ENCODE peak calls at places on chromosomes 13 and 19, in five cellular contexts. One of them, this sample, is unnamed.

GRCh38 chr13:73835138-73835721 is 299.0 kb downstream of the KLF12 start:
- DNase-seq in psoas muscle: no peak
- DNase-seq in left lung: no peak
- DNase-seq in transverse colon: no peak
- DNase-seq in GM23338: peak; percentile 73
- DNase-seq in this sample: no peak

GRCh38 chr19:19232231-19232630 is 20.5 kb downstream of the NCAN start:
- DNase-seq in psoas muscle: no peak
- DNase-seq in left lung: no peak
- DNase-seq in transverse colon: no peak
- DNase-seq in GM23338: no peak
- DNase-seq in this sample: no peak

GRCh38 chr13:96982672-96983071 is 11.6 kb downstream of the OXGR1 start:
- DNase-seq in psoas muscle: no peak
- DNase-seq in left lung: no peak
- DNase-seq in transverse colon: no peak
- DNase-seq in GM23338: no peak
- DNase-seq in this sample: no peak

GRCh38 chr13:51832471-51833152 is 12.4 kb downstream of the TMEM272 start:
- DNase-seq in psoas muscle: peak; percentile 28
- DNase-seq in left lung: no peak
- DNase-seq in transverse colon: peak; percentile 26
- DNase-seq in GM23338: peak; percentile 43
- DNase-seq in this sample: no peak

GRCh38 chr19:3423183-3423829 is 56.9 kb downstream of the NFIC start:
- DNase-seq in psoas muscle: no peak
- DNase-seq in left lung: no peak
- DNase-seq in transverse colon: no peak
- DNase-seq in GM23338: no peak
- DNase-seq in this sample: no peak

GRCh38 chr19:1945899-1946298 is 4.9 kb downstream of the CSNK1G2 start:
- DNase-seq in psoas muscle: peak; percentile 49
- DNase-seq in left lung: no peak
- DNase-seq in transverse colon: peak; percentile 65
- DNase-seq in GM23338: peak; percentile 93
- DNase-seq in this sample: no peak

GRCh38 chr13:40170091-40170490 is 496.4 kb downstream of the FOXO1 start:
- DNase-seq in psoas muscle: no peak
- DNase-seq in left lung: no peak
- DNase-seq in transverse colon: no peak
- DNase-seq in GM23338: no peak
- DNase-seq in this sample: no peak

GRCh38 chr13:40666905-40667621 is 622 bp upstream of the FOXO1 start:
- DNase-seq in psoas muscle: peak; percentile 54
- DNase-seq in left lung: peak; percentile 56
- DNase-seq in transverse colon: peak; percentile 46
- DNase-seq in GM23338: peak; percentile 70
- DNase-seq in this sample: peak; percentile 94

GRCh38 chr13:94329277-94329676 is 150.2 kb downstream of the DCT start:
- DNase-seq in psoas muscle: no peak
- DNase-seq in left lung: no peak
- DNase-seq in transverse colon: no peak
- DNase-seq in GM23338: no peak
- DNase-seq in this sample: no peak

GRCh38 chr13:96726651-96727050 is 267.6 kb downstream of the OXGR1 start:
- DNase-seq in psoas muscle: no peak
- DNase-seq in left lung: no peak
- DNase-seq in transverse colon: no peak
- DNase-seq in GM23338: no peak
- DNase-seq in this sample: no peak

GRCh38 chr19:15252398-15253018 is 20.3 kb upstream of the EPHX3 start:
- DNase-seq in psoas muscle: no peak
- DNase-seq in left lung: no peak
- DNase-seq in transverse colon: no peak
- DNase-seq in GM23338: peak; percentile 46
- DNase-seq in this sample: no peak

GRCh38 chr13:49042476-49042875 is 66.8 kb downstream of the FNDC3A start:
- DNase-seq in psoas muscle: no peak
- DNase-seq in left lung: no peak
- DNase-seq in transverse colon: no peak
- DNase-seq in GM23338: no peak
- DNase-seq in this sample: no peak

GRCh38 chr13:23372264-23372905 is 61.1 kb downstream of the SACS start:
- DNase-seq in psoas muscle: no peak
- DNase-seq in left lung: no peak
- DNase-seq in transverse colon: no peak
- DNase-seq in GM23338: no peak
- DNase-seq in this sample: no peak

GRCh38 chr19:38018694-38019426 is 111.9 kb downstream of the SIPA1L3 start:
- DNase-seq in psoas muscle: no peak
- DNase-seq in left lung: no peak
- DNase-seq in transverse colon: no peak
- DNase-seq in GM23338: no peak
- DNase-seq in this sample: no peak

GRCh38 chr13:50375792-50376191 is 360.5 kb downstream of the KCNRG start:
- DNase-seq in psoas muscle: no peak
- DNase-seq in left lung: no peak
- DNase-seq in transverse colon: no peak
- DNase-seq in GM23338: no peak
- DNase-seq in this sample: no peak

GRCh38 chr19:16415806-16416205 is 56.0 kb downstream of the EPS15L1 start:
- DNase-seq in psoas muscle: no peak
- DNase-seq in left lung: no peak
- DNase-seq in transverse colon: no peak
- DNase-seq in GM23338: no peak
- DNase-seq in this sample: no peak

GRCh38 chr13:88103824-88104223 is 432.7 kb downstream of the SLITRK5 start:
- DNase-seq in psoas muscle: no peak
- DNase-seq in left lung: no peak
- DNase-seq in transverse colon: no peak
- DNase-seq in GM23338: no peak
- DNase-seq in this sample: no peak

GRCh38 chr19:38270587-38271167 is 6.3 kb downstream of the SPINT2 start:
- DNase-seq in psoas muscle: no peak
- DNase-seq in left lung: no peak
- DNase-seq in transverse colon: no peak
- DNase-seq in GM23338: no peak
- DNase-seq in this sample: no peak

GRCh38 chr19:3161453-3161852 is 17.1 kb upstream of the S1PR4 start:
- DNase-seq in psoas muscle: no peak
- DNase-seq in left lung: no peak
- DNase-seq in transverse colon: no peak
- DNase-seq in GM23338: no peak
- DNase-seq in this sample: no peak

GRCh38 chr19:36420961-36421748 is 2.7 kb upstream of the ZFP82 start:
- DNase-seq in psoas muscle: peak; percentile 18
- DNase-seq in left lung: no peak
- DNase-seq in transverse colon: no peak
- DNase-seq in GM23338: peak; percentile 76
- DNase-seq in this sample: peak; percentile 68

GRCh38 chr19:45385392-45386221 is 15.2 kb upstream of the ERCC2 start:
- DNase-seq in psoas muscle: no peak
- DNase-seq in left lung: no peak
- DNase-seq in transverse colon: no peak
- DNase-seq in GM23338: peak; percentile 80
- DNase-seq in this sample: no peak

GRCh38 chr13:35978607-35979316 is 152.4 kb downstream of the DCLK1 start:
- DNase-seq in psoas muscle: no peak
- DNase-seq in left lung: no peak
- DNase-seq in transverse colon: no peak
- DNase-seq in GM23338: peak; percentile 80
- DNase-seq in this sample: no peak

GRCh38 chr13:41222259-41222852 is 28.0 kb upstream of the KBTBD7 start:
- DNase-seq in psoas muscle: no peak
- DNase-seq in left lung: no peak
- DNase-seq in transverse colon: peak; percentile 44
- DNase-seq in GM23338: peak; percentile 79
- DNase-seq in this sample: no peak

GRCh38 chr19:16197188-16197621 is 506 bp upstream of the AP1M1 start:
- DNase-seq in psoas muscle: no peak
- DNase-seq in left lung: no peak
- DNase-seq in transverse colon: no peak
- DNase-seq in GM23338: no peak
- DNase-seq in this sample: no peak

GRCh38 chr19:6540918-6541689 is 10.3 kb downstream of the TNFSF9 start:
- DNase-seq in psoas muscle: no peak
- DNase-seq in left lung: no peak
- DNase-seq in transverse colon: no peak
- DNase-seq in GM23338: no peak
- DNase-seq in this sample: no peak

GRCh38 chr13:42581427-42581826 is 7.5 kb downstream of the TNFSF11 start:
- DNase-seq in psoas muscle: no peak
- DNase-seq in left lung: no peak
- DNase-seq in transverse colon: no peak
- DNase-seq in GM23338: no peak
- DNase-seq in this sample: no peak

DNA sequence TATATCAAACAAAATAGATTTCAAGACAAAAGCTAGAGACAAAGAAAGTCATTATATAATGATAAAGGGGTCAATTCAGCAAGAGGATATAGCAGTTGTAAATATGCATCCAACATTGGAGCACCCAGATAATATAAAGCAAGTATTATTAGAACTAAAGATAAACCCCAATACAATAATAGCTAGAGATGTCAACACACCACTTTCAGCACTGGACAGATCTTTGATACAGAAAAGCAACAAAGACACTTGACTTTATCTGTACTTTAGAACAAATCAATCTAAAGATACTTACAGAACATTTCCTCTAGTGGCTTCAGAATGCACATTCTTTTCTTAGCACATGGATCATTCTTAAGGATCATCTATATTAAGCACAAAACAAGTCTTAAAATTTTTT is 59.1 kb upstream of the TEX29 start:
- DNase-seq in psoas muscle: no peak
- DNase-seq in left lung: no peak
- DNase-seq in transverse colon: no peak
- DNase-seq in GM23338: no peak
- DNase-seq in this sample: no peak
- H3K4me3 ChIP-seq in psoas muscle: no peak overlapping the region
- H3K4me3 ChIP-seq in left lung: no peak overlapping the region
- H3K4me3 ChIP-seq in transverse colon: no peak overlapping the region
- H3K4me3 ChIP-seq in GM23338: no peak overlapping the region
- H3K4me3 ChIP-seq in this sample: no peak overlapping the region

GRCh38 chr19:8342684-8343482 is at the start of gene KANK3:
- DNase-seq in psoas muscle: peak; percentile 95
- DNase-seq in left lung: peak; percentile 97
- DNase-seq in transverse colon: peak; percentile 95
- DNase-seq in GM23338: peak; percentile 100
- DNase-seq in this sample: peak; percentile 97
- H3K4me3 ChIP-seq in psoas muscle: peak within 1 kb of the TSS; percentile 68
- H3K4me3 ChIP-seq in left lung: peak within 1 kb of the TSS; percentile 59
- H3K4me3 ChIP-seq in transverse colon: peak within 1 kb of the TSS; percentile 42
- H3K4me3 ChIP-seq in GM23338: peak within 1 kb of the TSS; percentile 83
- H3K4me3 ChIP-seq in this sample: peak within 1 kb of the TSS; percentile 67

GRCh38 chr19:33905473-33905936 is 108.8 kb downstream of the KCTD15 start:
- DNase-seq in psoas muscle: peak; percentile 27
- DNase-seq in left lung: no peak
- DNase-seq in transverse colon: peak; percentile 14
- DNase-seq in GM23338: peak; percentile 68
- DNase-seq in this sample: no peak

GRCh38 chr19:33904681-33905080 is 108.0 kb downstream of the KCTD15 start:
- DNase-seq in psoas muscle: peak; percentile 18
- DNase-seq in left lung: no peak
- DNase-seq in transverse colon: no peak
- DNase-seq in GM23338: peak; percentile 64
- DNase-seq in this sample: no peak

GRCh38 chr19:33903489-33903850 is 106.8 kb downstream of the KCTD15 start:
- DNase-seq in psoas muscle: no peak
- DNase-seq in left lung: no peak
- DNase-seq in transverse colon: no peak
- DNase-seq in GM23338: no peak
- DNase-seq in this sample: no peak

GRCh38 chr19:33905937-33906577 is 109.4 kb downstream of the KCTD15 start:
- DNase-seq in psoas muscle: peak; percentile 75
- DNase-seq in left lung: peak; percentile 62
- DNase-seq in transverse colon: peak; percentile 85
- DNase-seq in GM23338: peak; percentile 89
- DNase-seq in this sample: no peak

GRCh38 chr19:33906578-33907335 is 110.1 kb downstream of the KCTD15 start:
- DNase-seq in psoas muscle: peak; percentile 20
- DNase-seq in left lung: no peak
- DNase-seq in transverse colon: no peak
- DNase-seq in GM23338: peak; percentile 74
- DNase-seq in this sample: no peak
- H3K4me3 ChIP-seq in psoas muscle: peak overlapping the region; percentile 62
- H3K4me3 ChIP-seq in left lung: peak overlapping the region; percentile 44
- H3K4me3 ChIP-seq in transverse colon: peak overlapping the region; percentile 48
- H3K4me3 ChIP-seq in GM23338: peak overlapping the region; percentile 76
- H3K4me3 ChIP-seq in this sample: peak overlapping the region; percentile 49

DNA sequence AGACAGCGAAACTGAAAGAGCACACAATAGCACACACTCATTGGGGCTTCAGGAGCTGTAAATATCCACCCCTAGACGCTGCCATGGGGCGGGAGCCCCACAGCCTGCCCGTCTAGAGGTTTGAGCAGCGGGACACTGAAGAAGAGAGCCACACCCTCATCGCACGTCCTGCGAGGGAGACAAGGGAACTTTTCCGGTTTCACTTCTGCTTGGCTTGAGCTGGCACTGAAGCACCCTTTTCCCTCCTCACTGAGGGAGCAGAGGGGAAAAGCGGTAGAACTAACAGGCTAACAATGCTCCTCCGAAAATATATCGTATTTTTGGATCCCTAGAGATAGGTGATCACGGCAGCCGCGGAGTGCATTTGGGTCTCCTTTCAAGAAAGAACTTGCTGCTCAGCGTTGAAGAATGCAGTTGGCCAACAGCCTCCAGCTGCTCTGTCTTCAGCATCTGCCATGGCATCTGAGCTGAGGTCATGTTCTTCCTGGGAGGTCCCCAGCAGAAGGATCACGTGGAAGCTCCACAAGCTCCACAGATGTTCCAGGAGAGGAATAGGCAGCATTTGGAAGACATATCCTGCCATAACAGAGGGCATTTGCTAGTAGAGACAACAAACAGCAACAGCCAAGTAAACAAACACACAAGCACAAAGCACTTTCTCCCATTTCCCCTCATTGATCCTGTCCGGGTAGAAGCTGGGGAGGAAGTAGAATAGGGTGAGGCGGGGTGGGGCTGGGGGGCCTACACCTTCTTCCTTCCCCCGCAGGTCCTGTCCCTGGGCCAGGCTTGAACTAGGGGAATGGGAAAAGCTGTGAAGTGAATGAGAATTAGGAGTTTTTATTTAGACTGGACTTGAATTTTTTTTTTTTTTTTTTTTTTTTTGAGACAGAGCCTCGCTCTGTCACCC is 44.8 kb upstream of the ALOX5AP start:
- DNase-seq in psoas muscle: peak; percentile 72
- DNase-seq in left lung: peak; percentile 80
- DNase-seq in transverse colon: peak; percentile 74
- DNase-seq in GM23338: no peak
- DNase-seq in this sample: peak; percentile 86
- H3K4me3 ChIP-seq in psoas muscle: peak overlapping the region; percentile 56
- H3K4me3 ChIP-seq in left lung: peak overlapping the region; percentile 4
- H3K4me3 ChIP-seq in transverse colon: peak overlapping the region; percentile 30
- H3K4me3 ChIP-seq in GM23338: no peak overlapping the region
- H3K4me3 ChIP-seq in this sample: no peak overlapping the region